ENCODE peak calls at places on chromosomes 3 and 15, in nine cellular contexts. K is HuH-7; A is EL; I is activated CD8-positive, alpha-beta memory T cell treated with anti-CD3 and anti-CD28 coated beads, Interleukin-2, amount 10 ng/mL, durations not matched to agents 7 days and 5 days; C is nucleus accumbens; T is effector CD4-positive, alpha-beta T cell; E is body of pancreas; B is NCI-H187 treated with DMSO at 0.1 percent for 48 hours; Y is non-pigmented ciliary epithelial cell. S is an unnamed sample.

GRCh38 chr15:78054971-78055370 is 22.5 kb downstream of the TBC1D2B start:
- DNase-seq in B (no peak), A (no peak), T (no peak), I (peak), C (no peak), E (no peak), Y (no peak), K (no peak), S (no peak)

GRCh38 chr15:100241572-100242479 is 99.9 kb downstream of the ADAMTS17 start:
- DNase-seq in Y (peak), C (no peak), E (peak), I (no peak), A (peak), B (no peak), T (no peak), K (peak), S (no peak)

GRCh38 chr3:134485075-134485536 is 679 bp downstream of the ANAPC13 start:
- DNase-seq in Y (no peak), C (no peak), E (peak), K (peak), I (no peak), B (no peak), A (no peak), T (no peak), S (no peak)

GRCh38 chr15:38474155-38474757 is 20.3 kb downstream of the FAM98B start:
- DNase-seq in C (no peak), B (peak), K (peak), T (peak), A (peak), I (peak), Y (no peak), E (peak), S (peak)

GRCh38 chr3:14583543-14584091 is 43.5 kb upstream of the GRIP2 start:
- DNase-seq in B (no peak), Y (no peak), A (peak), E (no peak), K (no peak), T (no peak), I (no peak), C (no peak), S (no peak)

GRCh38 chr3:45440562-45440961 is 52.2 kb downstream of the LARS2 start:
- DNase-seq in I (no peak), C (no peak), T (no peak), B (no peak), K (no peak), A (no peak), E (no peak), Y (no peak), S (no peak)

GRCh38 chr3:31157028-31157694 is 262.7 kb upstream of the GADL1 start:
- DNase-seq in E (no peak), I (no peak), Y (no peak), B (no peak), T (no peak), A (no peak), C (no peak), K (no peak), S (no peak)

GRCh38 chr15:37086521-37086920 is 13.8 kb downstream of the MEIS2 start:
- DNase-seq in E (no peak), T (no peak), I (no peak), C (no peak), B (no peak), A (no peak), Y (no peak), K (no peak), S (no peak)

GRCh38 chr3:195805181-195805580 is 6.5 kb downstream of the MUC4 start:
- DNase-seq in E (no peak), B (no peak), I (no peak), Y (no peak), K (no peak), C (no peak), T (no peak), A (no peak), S (no peak)

GRCh38 chr3:28853830-28854229 is 427.0 kb upstream of the RBMS3 start:
- DNase-seq in Y (peak), T (no peak), E (no peak), I (no peak), K (no peak), A (no peak), C (no peak), B (no peak), S (peak)

GRCh38 chr3:15387735-15388134 is 39.6 kb downstream of the METTL6 start:
- DNase-seq in B (no peak), K (no peak), T (no peak), A (no peak), Y (no peak), I (no peak), E (no peak), C (no peak), S (no peak)

GRCh38 chr15:59657635-59658125 is 365 bp upstream of the GTF2A2 start:
- DNase-seq in T (no peak), A (no peak), I (no peak), K (no peak), E (peak), Y (no peak), C (no peak), B (no peak), S (no peak)

GRCh38 chr3:106839576-106840280 is 537.5 kb upstream of the CCDC54 start:
- DNase-seq in T (no peak), E (no peak), B (no peak), C (no peak), I (no peak), Y (no peak), K (no peak), A (no peak), S (no peak)

GRCh38 chr15:35851491-35851890 is 305.5 kb upstream of the DPH6 start:
- DNase-seq in Y (no peak), A (no peak), T (no peak), K (no peak), B (no peak), I (no peak), E (no peak), C (no peak), S (peak)

GRCh38 chr15:35752134-35752466 is 206.1 kb upstream of the DPH6 start:
- DNase-seq in B (no peak), C (no peak), A (no peak), Y (no peak), E (no peak), T (no peak), K (no peak), I (no peak), S (no peak)